ENCODE peak calls at places on chromosomes 13 and 19, in eight cellular contexts. H is cardiac muscle cell; G is IMR-90; E is psoas muscle; T is HCT116; O is epithelial cell of esophagus; D is AG04450; Z is CD4-positive, alpha-beta T cell. M is an unnamed sample.

GRCh38 chr13:46951516-46951915 is 54.7 kb upstream of the HTR2A start:
- DNase-seq in E (no peak), T (peak), O (peak), G (no peak), Z (no peak), H (no peak), D (no peak), M (no peak)

GRCh38 chr19:47891923-47892666 is 6.0 kb upstream of the SULT2A1 start:
- DNase-seq in Z (no peak), E (no peak), T (no peak), D (no peak), G (no peak), H (peak), O (no peak), M (peak)

GRCh38 chr19:19181614-19182013 is 10.3 kb downstream of the BORCS8 start:
- DNase-seq in G (no peak), D (no peak), T (no peak), E (no peak), Z (no peak), O (no peak), H (no peak), M (no peak)

GRCh38 chr13:101109005-101109404 is 307.3 kb downstream of the NALCN start:
- DNase-seq in H (no peak), Z (no peak), T (no peak), D (no peak), E (no peak), G (no peak), O (no peak), M (no peak)

GRCh38 chr19:7852851-7853759 is 21.1 kb downstream of the PRR36 start:
- DNase-seq in O (peak), E (peak), T (peak), Z (peak), H (peak), G (peak), D (no peak), M (peak)

GRCh38 chr13:44786724-44787123 is 202.5 kb downstream of the NUFIP1 start:
- DNase-seq in G (no peak), E (no peak), D (no peak), Z (no peak), T (no peak), O (no peak), H (peak), M (no peak)

GRCh38 chr19:1819211-1819975 is 7.3 kb upstream of the ATP8B3 start:
- DNase-seq in E (no peak), G (no peak), Z (no peak), H (no peak), T (no peak), O (no peak), D (no peak), M (no peak)

GRCh38 chr19:33684550-33685303 is 63.0 kb downstream of the CHST8 start:
- DNase-seq in H (no peak), T (no peak), E (no peak), D (no peak), O (no peak), G (no peak), Z (no peak), M (no peak)

GRCh38 chr13:102132896-102133295 is 269.0 kb downstream of the FGF14 start:
- DNase-seq in E (no peak), Z (no peak), G (no peak), T (no peak), O (no peak), H (no peak), D (no peak), M (no peak)

GRCh38 chr13:92103673-92104296 is 705.4 kb downstream of the GPC5 start:
- DNase-seq in E (no peak), O (no peak), G (peak), H (peak), T (no peak), Z (no peak), D (no peak), M (no peak)

GRCh38 chr13:60358453-60358852 is 38.6 kb upstream of the TDRD3 start:
- DNase-seq in T (no peak), Z (no peak), H (no peak), G (no peak), O (no peak), D (no peak), E (no peak), M (no peak)

GRCh38 chr13:50452028-50452427 is 391.5 kb downstream of the DLEU7 start:
- DNase-seq in H (no peak), E (no peak), Z (no peak), O (no peak), G (no peak), D (no peak), T (no peak), M (no peak)

GRCh38 chr13:40874138-40874776 is 84.8 kb downstream of the SLC25A15 start:
- DNase-seq in D (no peak), H (peak), O (no peak), E (no peak), Z (no peak), G (no peak), T (no peak), M (no peak)

GRCh38 chr19:55855160-55855559 is 18.8 kb downstream of the NLRP4 start:
- DNase-seq in H (no peak), E (no peak), O (no peak), G (no peak), Z (no peak), D (no peak), T (no peak), M (no peak)

GRCh38 chr13:43528992-43529391 is 257.8 kb downstream of the ENOX1 start:
- DNase-seq in Z (no peak), G (no peak), D (no peak), T (no peak), E (no peak), H (no peak), O (no peak), M (no peak)

GRCh38 chr19:593055-593454 is 3.4 kb downstream of the HCN2 start:
- DNase-seq in O (no peak), E (no peak), H (no peak), Z (no peak), D (no peak), G (no peak), T (no peak), M (no peak)

GRCh38 chr19:2446390-2446789 is 10.4 kb downstream of the LMNB2 start:
- DNase-seq in H (no peak), O (no peak), Z (peak), G (no peak), T (no peak), D (no peak), E (peak), M (no peak)

GRCh38 chr19:10924597-10924996 is 3.8 kb downstream of the YIPF2 start:
- DNase-seq in Z (no peak), G (no peak), E (no peak), T (no peak), D (no peak), O (no peak), H (no peak), M (no peak)

GRCh38 chr19:10922638-10923014 is 5.8 kb downstream of the YIPF2 start:
- DNase-seq in Z (no peak), O (no peak), G (no peak), T (no peak), D (no peak), H (no peak), E (no peak), M (no peak)

GRCh38 chr19:10921199-10921879 is 7.1 kb downstream of the YIPF2 start:
- DNase-seq in E (no peak), Z (no peak), G (no peak), H (no peak), D (no peak), T (no peak), O (no peak), M (no peak)

GRCh38 chr19:10921909-10922637 is 6.4 kb downstream of the YIPF2 start:
- DNase-seq in G (no peak), H (no peak), T (no peak), D (no peak), E (peak), Z (no peak), O (no peak), M (no peak)

GRCh38 chr19:10923503-10924076 is 4.8 kb downstream of the YIPF2 start:
- DNase-seq in H (no peak), Z (no peak), D (no peak), E (no peak), G (no peak), T (no peak), O (no peak), M (no peak)
- TF ChIP-seq CTCF in H (no peak), Z (no peak), D (no peak), E (no peak), G (no peak), T (no peak), O (no peak), M (no peak)

DNA sequence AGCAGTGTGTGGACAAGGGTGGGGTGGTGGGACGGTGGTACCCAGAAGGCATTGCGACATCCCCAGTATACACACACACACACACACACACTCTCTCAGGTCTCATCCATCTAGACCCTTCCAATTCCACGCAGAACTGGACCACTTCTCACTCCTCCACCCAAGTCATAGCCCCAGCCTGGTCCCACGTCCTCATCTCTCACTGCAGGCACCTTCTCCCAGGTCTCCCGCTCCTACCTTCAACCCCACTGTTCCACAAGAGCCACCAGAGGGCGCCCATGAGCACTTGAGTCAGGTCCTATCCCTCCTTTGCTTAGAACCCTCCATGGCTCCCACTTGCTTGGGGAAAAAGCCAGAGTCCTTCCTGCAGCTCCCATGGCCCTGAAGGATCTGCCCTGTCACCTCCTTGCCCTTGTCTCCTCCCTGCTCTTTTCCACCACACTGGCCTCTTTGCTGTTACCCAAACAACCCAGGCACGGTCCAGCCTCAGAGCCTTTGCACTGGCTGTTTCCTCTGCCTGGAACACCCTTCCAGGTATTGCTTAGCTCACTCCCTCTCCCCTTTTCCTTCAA is 62.6 kb downstream of the IER2 start:
- DNase-seq in H (peak), Z (peak), O (peak), E (peak), D (no peak), T (peak), G (peak), M (peak)
- TF ChIP-seq CTCF in H (peak), Z (peak), O (peak), E (no peak), D (peak), T (peak), G (peak), M (peak)

GRCh38 chr19:29678484-29679106 is 13.3 kb downstream of the PLEKHF1 start:
- DNase-seq in G (no peak), E (peak), D (no peak), O (no peak), H (no peak), Z (no peak), T (no peak), M (no peak)
- TF ChIP-seq CTCF in G (no peak), E (no peak), D (no peak), O (no peak), H (no peak), Z (no peak), T (no peak), M (no peak)

GRCh38 chr19:6424939-6425731 is 524 bp upstream of the KHSRP start:
- DNase-seq in E (peak), G (peak), T (peak), O (peak), Z (peak), D (peak), H (peak), M (peak)
- TF ChIP-seq CTCF in E (no peak), G (no peak), T (no peak), O (no peak), Z (no peak), D (no peak), H (no peak), M (no peak)

DNA sequence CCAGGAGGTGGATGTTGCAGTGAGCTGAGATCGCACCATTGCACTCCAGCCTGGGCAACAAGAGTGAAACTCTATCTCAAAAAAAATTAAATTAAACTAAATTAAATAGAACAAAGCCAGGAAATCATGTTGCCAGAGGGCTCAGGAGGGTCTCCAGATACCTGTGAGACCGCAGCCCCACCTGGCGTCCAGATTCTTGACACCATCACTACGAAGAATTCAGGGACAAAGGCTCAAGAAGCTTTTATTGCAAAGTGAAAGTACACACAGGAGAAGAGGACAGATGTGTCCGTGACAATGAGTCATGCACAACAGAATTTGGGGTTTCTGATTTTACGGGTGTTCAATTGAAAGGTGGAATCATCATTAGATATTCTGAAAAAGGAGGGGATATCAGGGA is 76.6 kb downstream of the STOML3 start:
- DNase-seq in G (no peak), E (no peak), H (no peak), D (no peak), O (no peak), T (no peak), Z (no peak), M (no peak)
- TF ChIP-seq CTCF in G (no peak), E (no peak), H (no peak), D (no peak), O (no peak), T (no peak), Z (no peak), M (no peak)

GRCh38 chr13:99808786-99809185 is 162.8 kb downstream of the ZIC5 start:
- DNase-seq in O (no peak), H (no peak), Z (no peak), D (no peak), T (no peak), E (no peak), G (no peak), M (no peak)
- TF ChIP-seq CTCF in O (no peak), H (no peak), Z (no peak), D (no peak), T (no peak), E (no peak), G (no peak), M (no peak)

M was measured in endothelial cell.